ENCODE peak calls at places on chromosomes 5 and 9, in ten cellular contexts. W is nephron progenitor cell, T is heart right ventricle, K is left lung, G is mammary epithelial cell, A is left ventricle myocardium inferior, H is body of pancreas, S is WTC11, P is choroid plexus epithelial cell, R is GM06990. U is an unnamed sample.

GRCh38 chr5:154793599-154794524 is 38.7 kb downstream of the LARP1 start:
- DNase-seq in W (no peak), T (no peak), K (no peak), G (no peak), A (no peak), H (no peak), S (no peak), P (peak), R (no peak), U (peak)

GRCh38 chr5:59760798-59761348 is 132.7 kb downstream of the PDE4D start:
- DNase-seq in W (no peak), T (no peak), K (no peak), G (peak), A (no peak), H (peak), S (no peak), P (peak), R (no peak), U (peak)

GRCh38 chr5:1052076-1052475 is 43.5 kb downstream of the NKD2 start:
- DNase-seq in W (no peak), T (peak), K (no peak), G (no peak), A (peak), H (no peak), S (no peak), P (no peak), R (no peak), U (no peak)

GRCh38 chr5:139251281-139251687 is 42.3 kb upstream of the MATR3 start:
- DNase-seq in W (no peak), T (no peak), K (no peak), G (no peak), A (no peak), H (no peak), S (no peak), P (no peak), R (peak), U (no peak)

GRCh38 chr5:5497132-5497748 is 74.8 kb downstream of the ICE1 start:
- DNase-seq in W (peak), T (peak), K (no peak), G (peak), A (peak), H (no peak), S (peak), P (peak), R (no peak), U (peak)

GRCh38 chr9:97332993-97333392 is 25.5 kb downstream of the CCDC180 start:
- DNase-seq in W (no peak), T (no peak), K (no peak), G (no peak), A (no peak), H (no peak), S (no peak), P (no peak), R (no peak), U (no peak)

GRCh38 chr9:127877566-127877998 is at the start of gene AK1:
- DNase-seq in W (peak), T (peak), K (peak), G (peak), A (peak), H (peak), S (peak), P (peak), R (no peak), U (peak)

GRCh38 chr5:120749737-120750136 is 285.6 kb downstream of the PRR16 start:
- DNase-seq in W (no peak), T (no peak), K (no peak), G (no peak), A (no peak), H (no peak), S (no peak), P (no peak), R (no peak), U (no peak)

GRCh38 chr9:108049026-108049591 is 559.5 kb upstream of the KLF4 start:
- DNase-seq in W (no peak), T (no peak), K (no peak), G (peak), A (no peak), H (no peak), S (no peak), P (peak), R (no peak), U (peak)

GRCh38 chr5:127976525-127976924 is 107.0 kb upstream of the SLC12A2 start:
- DNase-seq in W (no peak), T (no peak), K (no peak), G (no peak), A (no peak), H (no peak), S (no peak), P (no peak), R (no peak), U (no peak)

GRCh38 chr5:2123874-2124273 is 241.1 kb upstream of the IRX4 start:
- DNase-seq in W (no peak), T (no peak), K (no peak), G (no peak), A (no peak), H (no peak), S (no peak), P (no peak), R (no peak), U (no peak)

GRCh38 chr9:131273146-131273545 is 3.2 kb downstream of the FAM78A start:
- DNase-seq in W (no peak), T (peak), K (peak), G (no peak), A (peak), H (no peak), S (no peak), P (no peak), R (peak), U (no peak)

GRCh38 chr9:93899609-93900435 is 55.3 kb downstream of the BARX1 start:
- DNase-seq in W (no peak), T (no peak), K (no peak), G (no peak), A (peak), H (peak), S (peak), P (no peak), R (no peak), U (no peak)

GRCh38 chr5:10452768-10453331 is 11.2 kb downstream of the ROPN1L start:
- DNase-seq in W (peak), T (no peak), K (no peak), G (peak), A (no peak), H (no peak), S (no peak), P (peak), R (peak), U (peak)

GRCh38 chr5:135184646-135185045 is 150.6 kb upstream of the PITX1 start:
- DNase-seq in W (no peak), T (no peak), K (no peak), G (no peak), A (no peak), H (no peak), S (no peak), P (no peak), R (no peak), U (no peak)

GRCh38 chr5:181052928-181053759 is 13.1 kb downstream of the BTNL9 start:
- DNase-seq in W (peak), T (no peak), K (no peak), G (no peak), A (no peak), H (no peak), S (peak), P (no peak), R (peak), U (no peak)

GRCh38 chr9:113558632-113559502 is 95.3 kb downstream of the RGS3 start:
- DNase-seq in W (no peak), T (peak), K (peak), G (no peak), A (peak), H (peak), S (no peak), P (peak), R (no peak), U (peak)

GRCh38 chr5:93320920-93321319 is 260.1 kb downstream of the NR2F1-AS1 start:
- DNase-seq in W (no peak), T (no peak), K (no peak), G (no peak), A (no peak), H (no peak), S (no peak), P (no peak), R (no peak), U (no peak)

GRCh38 chr9:33177633-33178032 is 10.5 kb upstream of the B4GALT1 start:
- DNase-seq in W (no peak), T (no peak), K (no peak), G (no peak), A (no peak), H (no peak), S (no peak), P (no peak), R (no peak), U (no peak)

GRCh38 chr9:33184947-33185346 is 17.8 kb upstream of the B4GALT1 start:
- DNase-seq in W (no peak), T (no peak), K (no peak), G (no peak), A (no peak), H (no peak), S (no peak), P (peak), R (no peak), U (no peak)

GRCh38 chr9:33180526-33181184 is 13.5 kb upstream of the B4GALT1 start:
- DNase-seq in W (no peak), T (no peak), K (no peak), G (peak), A (no peak), H (no peak), S (no peak), P (peak), R (no peak), U (peak)

GRCh38 chr9:33175633-33176325 is 8.6 kb upstream of the B4GALT1 start:
- DNase-seq in W (no peak), T (no peak), K (no peak), G (no peak), A (no peak), H (no peak), S (no peak), P (no peak), R (no peak), U (no peak)

DNA sequence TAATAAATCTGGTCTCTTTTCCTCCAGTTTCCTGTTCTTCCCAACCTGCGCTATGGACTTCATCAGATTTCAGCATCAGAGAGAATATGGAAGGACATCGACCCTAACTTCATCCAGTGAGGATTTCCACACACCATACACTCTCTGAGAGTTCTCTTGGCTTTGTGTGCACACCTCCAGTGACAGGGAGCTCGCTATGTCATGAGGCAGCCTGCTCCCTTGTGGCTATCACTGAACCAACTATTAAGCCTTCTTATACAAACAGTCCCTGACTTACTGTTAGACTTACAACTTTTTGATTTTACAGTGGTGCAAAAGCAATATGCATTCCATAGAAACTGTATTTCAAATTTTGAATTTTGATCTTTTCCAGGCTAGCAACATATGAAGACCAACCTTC is 12.2 kb upstream of the B4GALT1 start:
- DNase-seq in W (no peak), T (no peak), K (no peak), G (no peak), A (no peak), H (no peak), S (no peak), P (no peak), R (no peak), U (no peak)
- TF ChIP-seq CTCF in W (no peak), T (peak), K (no peak), G (no peak), A (no peak), H (peak), S (no peak), P (peak), R (no peak), U (no peak)

DNA sequence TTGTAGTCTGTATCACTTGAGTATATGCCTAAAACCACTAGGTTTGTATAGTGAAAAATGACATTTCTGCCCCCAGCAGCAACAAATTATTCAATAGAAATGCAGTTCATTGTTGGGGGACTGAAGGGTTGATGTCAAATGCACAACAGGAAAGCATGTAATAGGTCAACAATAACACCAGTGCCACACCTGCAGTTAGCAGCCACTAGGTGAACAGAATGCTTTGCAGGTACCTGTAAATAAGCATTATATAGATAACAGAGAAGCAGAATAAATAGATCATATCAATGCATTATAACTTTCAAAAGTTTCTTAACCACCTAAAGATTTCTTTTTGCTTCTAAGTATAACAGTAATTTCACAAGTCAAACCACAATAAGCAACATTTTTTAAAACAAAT is 435.9 kb upstream of the DMAC1 start:
- DNase-seq in W (no peak), T (no peak), K (no peak), G (no peak), A (no peak), H (no peak), S (no peak), P (no peak), R (no peak), U (no peak)
- TF ChIP-seq CTCF in W (no peak), T (no peak), K (no peak), G (no peak), A (no peak), H (no peak), S (no peak), P (no peak), R (no peak), U (no peak)

GRCh38 chr5:73274870-73275756 is 102.1 kb downstream of the TMEM174 start:
- DNase-seq in W (no peak), T (peak), K (no peak), G (no peak), A (no peak), H (no peak), S (no peak), P (peak), R (no peak), U (no peak)
- TF ChIP-seq CTCF in W (no peak), T (no peak), K (no peak), G (no peak), A (no peak), H (no peak), S (no peak), P (no peak), R (no peak), U (no peak)

DNA sequence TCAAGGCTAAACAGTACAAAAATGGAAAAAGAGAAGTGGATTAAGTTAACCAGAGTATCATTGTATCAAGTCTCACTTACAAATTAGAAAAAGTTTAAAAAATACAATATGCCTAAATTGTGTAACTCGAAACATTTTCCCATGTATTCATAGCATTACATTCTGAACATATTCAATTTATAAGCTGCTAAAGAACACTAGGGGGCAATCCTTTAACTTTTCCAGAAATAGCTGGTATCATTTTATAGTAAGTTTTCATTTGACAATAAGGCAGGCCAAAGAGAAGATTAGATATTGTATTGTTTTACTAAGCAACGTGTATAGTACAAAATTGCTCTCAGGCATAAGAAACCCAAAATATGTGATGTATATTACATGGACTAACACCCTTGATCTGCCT is 234.6 kb downstream of the ADGRV1 start:
- DNase-seq in W (no peak), T (no peak), K (no peak), G (no peak), A (no peak), H (no peak), S (no peak), P (no peak), R (no peak), U (no peak)
- TF ChIP-seq CTCF in W (no peak), T (no peak), K (no peak), G (peak), A (no peak), H (no peak), S (no peak), P (peak), R (no peak), U (peak)

DNA sequence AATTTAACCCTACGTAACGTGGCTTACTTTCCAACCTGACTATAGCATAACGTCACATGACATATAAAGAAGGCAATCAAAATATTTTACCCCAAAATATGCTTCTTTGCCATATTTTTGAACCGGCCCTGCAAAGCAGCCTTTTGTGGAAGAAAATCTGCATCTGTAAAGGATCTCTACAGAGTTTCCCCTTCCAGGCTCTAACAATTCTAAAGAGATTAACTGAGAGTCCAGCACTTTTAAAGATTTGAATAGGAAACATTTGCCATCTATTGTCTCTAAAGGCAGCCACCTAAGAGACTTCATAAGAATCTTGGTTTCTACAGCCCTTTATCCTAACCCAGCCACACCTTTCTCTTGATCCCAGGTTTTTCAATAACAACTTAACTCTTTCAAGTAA is 22.7 kb downstream of the AP3B1 start:
- DNase-seq in W (no peak), T (no peak), K (no peak), G (no peak), A (no peak), H (no peak), S (no peak), P (no peak), R (no peak), U (no peak)
- TF ChIP-seq CTCF in W (no peak), T (no peak), K (no peak), G (no peak), A (no peak), H (no peak), S (no peak), P (no peak), R (no peak), U (no peak)

DNA sequence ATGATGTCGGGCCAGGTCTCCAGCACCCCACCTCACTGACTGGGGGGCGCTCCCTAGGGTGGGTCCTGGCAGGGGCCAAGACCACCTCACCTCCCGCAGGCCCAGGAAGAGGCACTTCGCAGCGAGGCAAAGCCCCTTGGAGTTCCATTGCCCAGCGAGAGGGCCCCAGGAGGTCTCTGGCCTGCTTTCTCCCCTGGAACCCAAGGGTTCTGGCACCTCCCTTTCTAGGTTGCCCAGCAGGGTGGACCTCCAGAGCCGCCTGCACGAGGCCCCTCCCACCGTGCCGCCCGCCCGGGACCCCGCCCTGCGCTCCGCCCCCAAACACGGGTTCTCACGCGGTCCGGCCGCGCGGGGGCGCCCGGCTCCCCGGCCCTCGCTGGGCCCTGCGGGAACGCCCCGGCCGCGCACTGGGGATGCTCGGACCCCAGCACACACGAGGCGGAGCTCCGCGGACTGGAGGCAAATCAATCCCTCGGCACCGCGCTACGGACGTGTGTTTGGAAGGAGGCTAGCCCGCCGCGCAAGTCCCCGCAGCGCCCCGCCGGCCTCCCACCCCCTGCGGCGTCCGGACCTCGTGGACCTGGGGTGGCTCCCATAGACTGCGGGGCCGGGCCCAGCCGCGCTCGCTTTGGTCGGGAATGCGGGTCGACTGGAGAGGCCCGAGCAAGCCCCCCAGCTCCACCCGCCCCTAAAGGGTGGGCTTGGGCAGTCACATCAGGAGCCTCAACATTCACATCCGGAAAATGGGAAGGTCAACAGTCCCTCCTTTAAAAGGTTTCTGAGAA is 99.5 kb upstream of the LMX1B start:
- DNase-seq in W (peak), T (peak), K (peak), G (peak), A (peak), H (no peak), S (peak), P (peak), R (peak), U (peak)
- TF ChIP-seq CTCF in W (peak), T (peak), K (peak), G (peak), A (peak), H (no peak), S (peak), P (peak), R (peak), U (peak)

U was measured in fibroblast of pulmonary artery.